ENCODE peak calls at places on chromosomes 16 and 17, in eight cellular contexts. K is RWPE1; L is omental fat pad; Y is heart right ventricle; P is G401; T is stimulated activated CD8-positive, alpha-beta memory T cell treated with anti-CD3 and anti-CD28 coated beads, Interleukin-15, amount 100 ng/mL, for 24 hours; J is activated CD8-positive, alpha-beta T cell treated with anti-CD3 and anti-CD28 coated beads, Interleukin-2, amount 10 ng/mL, durations not matched to agents 7 days and 5 days; D is T-cell. X is an unnamed sample.
A peak's percentile ranks its signal among the peaks of the same experiment; 100 is the strongest.

GRCh38 chr16:88013766-88014165 is 62.5 kb downstream of the BANP start:
- DNase-seq in D (no peak), T (no peak), K (no peak), P (no peak), Y (no peak), L (no peak), J (no peak), X (no peak)

GRCh38 chr17:58339775-58340622 is 11.4 kb upstream of the TSPOAP1 start:
- DNase-seq in J (peak; percentile 50), L (no peak), K (no peak), T (no peak), Y (no peak), P (no peak), D (no peak), X (no peak)

GRCh38 chr16:70430667-70431536 is 8.0 kb downstream of the ST3GAL2 start:
- DNase-seq in K (no peak), Y (peak; percentile 34), J (peak; percentile 64), D (peak; percentile 68), L (no peak), T (no peak), P (no peak), X (peak; percentile 69)

GRCh38 chr17:62761884-62762283 is 46.2 kb downstream of the MARCHF10 start:
- DNase-seq in T (no peak), P (no peak), K (peak; percentile 91), J (no peak), L (no peak), D (no peak), Y (no peak), X (peak; percentile 93)

GRCh38 chr17:7207120-7208001 is 12.3 kb downstream of the DLG4 start:
- DNase-seq in J (no peak), L (no peak), Y (no peak), T (no peak), P (peak; percentile 66), D (no peak), K (no peak), X (no peak)

GRCh38 chr17:45580914-45581313 is 90.4 kb upstream of the PLEKHM1 start:
- DNase-seq in T (no peak), Y (no peak), P (peak; percentile 4), D (no peak), K (no peak), L (no peak), J (no peak), X (no peak)

GRCh38 chr17:61157246-61157887 is 242.3 kb upstream of the TBX2 start:
- DNase-seq in T (no peak), P (no peak), D (no peak), J (no peak), Y (no peak), L (no peak), K (no peak), X (no peak)

GRCh38 chr17:34763727-34764665 is 184.6 kb downstream of the TMEM132E start:
- DNase-seq in Y (no peak), K (no peak), T (no peak), J (no peak), P (no peak), L (no peak), D (no peak), X (no peak)

GRCh38 chr16:87380403-87380802 is 3.2 kb downstream of the FBXO31 start:
- DNase-seq in Y (no peak), T (no peak), L (no peak), P (peak; percentile 56), D (no peak), J (no peak), K (no peak), X (no peak)

X was measured in mesendoderm.